ENCODE peak calls at places on chromosomes 5 and 9, in eight cellular contexts. S, F, P, E, U, Q, V and K are unnamed samples.

GRCh38 chr5:109852371-109853160 is 162.8 kb downstream of the MAN2A1 start:
- DNase-seq in P (no peak), S (peak), Q (no peak), V (no peak), E (peak), F (peak), U (no peak), K (no peak)

GRCh38 chr5:125042243-125042887 is 295.9 kb upstream of the ZNF608 start:
- DNase-seq in E (no peak), F (peak), Q (no peak), U (no peak), V (no peak), S (peak), P (no peak), K (no peak)

GRCh38 chr5:38208782-38209378 is 49.5 kb upstream of the EGFLAM start:
- DNase-seq in V (no peak), Q (peak), F (peak), E (peak), U (peak), S (peak), P (peak), K (no peak)

GRCh38 chr5:132753135-132753987 is 6.1 kb downstream of the CCNI2 start:
- DNase-seq in Q (no peak), V (no peak), U (no peak), F (no peak), P (peak), E (no peak), S (no peak), K (no peak)

GRCh38 chr9:35680331-35681105 is 6.8 kb downstream of the CA9 start:
- DNase-seq in U (no peak), P (peak), E (no peak), V (no peak), S (peak), Q (no peak), F (peak), K (no peak)

GRCh38 chr9:76796296-76796695 is 32.1 kb downstream of the PCA3 start:
- DNase-seq in F (no peak), V (no peak), Q (no peak), U (no peak), P (no peak), S (no peak), E (no peak), K (no peak)

GRCh38 chr9:128115187-128116103 is 12.1 kb downstream of the PTGES2 start:
- DNase-seq in P (no peak), S (no peak), E (no peak), V (no peak), Q (no peak), U (no peak), F (no peak), K (no peak)

GRCh38 chr5:72818866-72819534 is 2.5 kb downstream of the TNPO1 start:
- DNase-seq in U (peak), V (peak), Q (no peak), P (peak), E (peak), S (peak), F (peak), K (peak)